ENCODE peak calls at places on chromosomes 12 and 14, in five cellular contexts. One of them, this sample, is unnamed.

GRCh38 chr12:67661311-67662011 is 12.9 kb downstream of the DYRK2 start:
- DNase-seq in breast epithelium: no peak
- DNase-seq in mammary epithelial cell: peak; percentile 65
- DNase-seq in mucosa of descending colon: no peak
- DNase-seq in heart left ventricle: no peak
- DNase-seq in this sample: no peak

GRCh38 chr12:132437252-132438138 is 52.5 kb upstream of the FBRSL1 start:
- DNase-seq in breast epithelium: no peak
- DNase-seq in mammary epithelial cell: no peak
- DNase-seq in mucosa of descending colon: peak; percentile 47
- DNase-seq in heart left ventricle: no peak
- DNase-seq in this sample: no peak

GRCh38 chr12:22672951-22673350 is 48.0 kb downstream of the ETNK1 start:
- DNase-seq in breast epithelium: no peak
- DNase-seq in mammary epithelial cell: peak; percentile 3
- DNase-seq in mucosa of descending colon: no peak
- DNase-seq in heart left ventricle: no peak
- DNase-seq in this sample: no peak

GRCh38 chr12:98397323-98398105 is 117.9 kb upstream of the TMPO start:
- DNase-seq in breast epithelium: peak; percentile 79
- DNase-seq in mammary epithelial cell: peak; percentile 64
- DNase-seq in mucosa of descending colon: peak; percentile 76
- DNase-seq in heart left ventricle: peak; percentile 76
- DNase-seq in this sample: peak; percentile 52

GRCh38 chr12:116302200-116303075 is 24.9 kb upstream of the MED13L start:
- DNase-seq in breast epithelium: no peak
- DNase-seq in mammary epithelial cell: no peak
- DNase-seq in mucosa of descending colon: no peak
- DNase-seq in heart left ventricle: no peak
- DNase-seq in this sample: no peak

GRCh38 chr14:100540926-100541620 is 46.1 kb downstream of the BEGAIN start:
- DNase-seq in breast epithelium: no peak
- DNase-seq in mammary epithelial cell: no peak
- DNase-seq in mucosa of descending colon: peak; percentile 35
- DNase-seq in heart left ventricle: no peak
- DNase-seq in this sample: no peak

GRCh38 chr14:50377671-50378070 is 19.0 kb downstream of the CDKL1 start:
- DNase-seq in breast epithelium: no peak
- DNase-seq in mammary epithelial cell: no peak
- DNase-seq in mucosa of descending colon: no peak
- DNase-seq in heart left ventricle: no peak
- DNase-seq in this sample: no peak

GRCh38 chr12:31317471-31318397 is 8.2 kb downstream of the SINHCAF start:
- DNase-seq in breast epithelium: no peak
- DNase-seq in mammary epithelial cell: peak; percentile 33
- DNase-seq in mucosa of descending colon: no peak
- DNase-seq in heart left ventricle: no peak
- DNase-seq in this sample: no peak

GRCh38 chr12:2261708-2262107 is 208.9 kb downstream of the CACNA1C start:
- DNase-seq in breast epithelium: no peak
- DNase-seq in mammary epithelial cell: no peak
- DNase-seq in mucosa of descending colon: no peak
- DNase-seq in heart left ventricle: no peak
- DNase-seq in this sample: no peak

GRCh38 chr12:72089678-72090077 is 151.0 kb downstream of the TPH2 start:
- DNase-seq in breast epithelium: no peak
- DNase-seq in mammary epithelial cell: no peak
- DNase-seq in mucosa of descending colon: no peak
- DNase-seq in heart left ventricle: no peak
- DNase-seq in this sample: no peak

GRCh38 chr12:85874064-85874463 is at the start of gene NTS:
- DNase-seq in breast epithelium: no peak
- DNase-seq in mammary epithelial cell: no peak
- DNase-seq in mucosa of descending colon: no peak
- DNase-seq in heart left ventricle: no peak
- DNase-seq in this sample: no peak

GRCh38 chr12:49089831-49090773 is 4.5 kb downstream of the DHH start:
- DNase-seq in breast epithelium: no peak
- DNase-seq in mammary epithelial cell: peak; percentile 42
- DNase-seq in mucosa of descending colon: no peak
- DNase-seq in heart left ventricle: peak; percentile 37
- DNase-seq in this sample: no peak

GRCh38 chr12:94180558-94181296 is 32.4 kb downstream of the PLXNC1 start:
- DNase-seq in breast epithelium: no peak
- DNase-seq in mammary epithelial cell: peak; percentile 69
- DNase-seq in mucosa of descending colon: no peak
- DNase-seq in heart left ventricle: no peak
- DNase-seq in this sample: no peak

GRCh38 chr14:77867476-77867875 is 67.6 kb downstream of the ADCK1 start:
- DNase-seq in breast epithelium: no peak
- DNase-seq in mammary epithelial cell: no peak
- DNase-seq in mucosa of descending colon: no peak
- DNase-seq in heart left ventricle: no peak
- DNase-seq in this sample: no peak

GRCh38 chr12:8154526-8154925 is 2.3 kb upstream of the ZNF705A start:
- DNase-seq in breast epithelium: no peak
- DNase-seq in mammary epithelial cell: no peak
- DNase-seq in mucosa of descending colon: no peak
- DNase-seq in heart left ventricle: no peak
- DNase-seq in this sample: no peak

DNA sequence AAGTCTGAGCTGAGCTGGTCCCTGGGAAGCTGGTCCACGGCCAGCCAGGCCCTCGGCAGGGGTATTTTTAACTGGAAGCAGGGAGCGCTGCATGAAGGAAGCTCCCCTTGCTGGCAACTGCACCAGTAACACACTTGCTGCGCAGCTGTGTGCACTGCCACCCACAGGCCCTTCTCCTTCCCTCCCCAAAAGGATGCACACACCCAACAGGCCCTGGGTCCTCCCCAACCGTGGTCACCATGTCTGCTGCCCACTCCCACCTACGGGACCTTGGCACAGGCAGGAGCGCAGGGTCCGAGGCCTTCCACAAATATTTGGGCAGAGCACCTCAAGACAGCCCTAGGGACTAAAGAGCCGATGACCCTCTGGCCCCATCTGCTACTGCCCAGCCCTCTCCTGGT is 157.0 kb upstream of the PRMT8 start:
- DNase-seq in breast epithelium: no peak
- DNase-seq in mammary epithelial cell: no peak
- DNase-seq in mucosa of descending colon: no peak
- DNase-seq in heart left ventricle: peak; percentile 52
- DNase-seq in this sample: no peak
- TF ChIP-seq CTCF in breast epithelium: no peak
- TF ChIP-seq CTCF in mammary epithelial cell: no peak
- TF ChIP-seq CTCF in mucosa of descending colon: no peak
- TF ChIP-seq CTCF in heart left ventricle: no peak
- TF ChIP-seq CTCF in this sample: no peak

GRCh38 chr14:103110681-103111296 is 12.5 kb upstream of the TNFAIP2 start:
- DNase-seq in breast epithelium: no peak
- DNase-seq in mammary epithelial cell: no peak
- DNase-seq in mucosa of descending colon: no peak
- DNase-seq in heart left ventricle: no peak
- DNase-seq in this sample: peak; percentile 67
- H3K4me1 ChIP-seq in breast epithelium: peaks cover 15% of the 10 kb centered on the region
- H3K4me1 ChIP-seq in mammary epithelial cell: no peaks in the 10 kb centered on the region
- H3K4me1 ChIP-seq in mucosa of descending colon: peaks cover 15% of the 10 kb centered on the region
- H3K4me1 ChIP-seq in heart left ventricle: peaks cover 19% of the 10 kb centered on the region
- H3K4me1 ChIP-seq in this sample: peaks cover 35% of the 10 kb centered on the region

DNA sequence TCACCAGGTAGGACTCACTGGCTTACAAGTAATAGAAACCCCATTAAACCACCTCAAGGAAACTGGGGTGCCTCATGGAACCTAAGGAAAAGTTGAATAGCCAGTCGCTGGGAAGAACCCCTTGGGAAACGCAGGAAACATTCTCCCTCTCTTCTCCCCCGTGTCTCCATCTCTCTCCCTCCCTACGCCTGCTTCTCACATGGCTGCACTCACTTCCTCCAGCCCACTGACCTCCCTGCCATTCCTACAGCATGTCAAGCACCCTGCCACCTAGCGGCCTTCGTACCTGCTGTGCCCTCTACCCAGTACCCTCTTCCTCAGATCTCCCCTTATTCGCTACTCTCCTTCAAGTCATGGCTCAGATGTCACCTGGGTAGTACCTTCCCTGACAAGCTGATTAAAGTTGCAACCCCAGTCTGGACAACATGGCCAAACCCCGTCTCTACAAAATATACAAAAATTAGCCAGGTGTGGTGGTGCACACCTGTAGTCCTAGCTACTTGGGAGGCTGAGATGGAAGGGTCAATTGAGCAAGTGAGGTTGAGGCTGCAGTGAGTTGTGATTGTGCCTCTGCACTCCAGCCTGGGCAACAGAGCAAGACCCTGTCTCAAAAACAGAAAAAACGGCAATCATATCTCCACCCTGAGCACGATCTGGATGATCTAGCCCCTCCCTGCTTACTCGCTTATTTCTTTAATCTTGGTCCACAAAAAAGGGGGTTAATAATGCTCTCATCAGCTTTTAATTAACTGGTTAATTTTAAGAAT is 6.4 kb upstream of the DTX1 start:
- DNase-seq in breast epithelium: no peak
- DNase-seq in mammary epithelial cell: no peak
- DNase-seq in mucosa of descending colon: no peak
- DNase-seq in heart left ventricle: no peak
- DNase-seq in this sample: no peak
- TF ChIP-seq CTCF in breast epithelium: no peak
- TF ChIP-seq CTCF in mammary epithelial cell: no peak
- TF ChIP-seq CTCF in mucosa of descending colon: no peak
- TF ChIP-seq CTCF in heart left ventricle: no peak
- TF ChIP-seq CTCF in this sample: no peak

GRCh38 chr12:120247621-120248030 is 17.9 kb downstream of the PXN start:
- DNase-seq in breast epithelium: no peak
- DNase-seq in mammary epithelial cell: peak; percentile 73
- DNase-seq in mucosa of descending colon: no peak
- DNase-seq in heart left ventricle: no peak
- DNase-seq in this sample: no peak

GRCh38 chr12:120249266-120249874 is 16.2 kb downstream of the PXN start:
- DNase-seq in breast epithelium: no peak
- DNase-seq in mammary epithelial cell: no peak
- DNase-seq in mucosa of descending colon: no peak
- DNase-seq in heart left ventricle: no peak
- DNase-seq in this sample: no peak

GRCh38 chr12:120242971-120243699 is 22.4 kb downstream of the PXN start:
- DNase-seq in breast epithelium: no peak
- DNase-seq in mammary epithelial cell: no peak
- DNase-seq in mucosa of descending colon: no peak
- DNase-seq in heart left ventricle: no peak
- DNase-seq in this sample: no peak

GRCh38 chr12:120249875-120250795 is 15.4 kb downstream of the PXN start:
- DNase-seq in breast epithelium: no peak
- DNase-seq in mammary epithelial cell: no peak
- DNase-seq in mucosa of descending colon: peak; percentile 65
- DNase-seq in heart left ventricle: peak; percentile 84
- DNase-seq in this sample: peak; percentile 70

GRCh38 chr12:120247183-120247582 is 18.3 kb downstream of the PXN start:
- DNase-seq in breast epithelium: no peak
- DNase-seq in mammary epithelial cell: no peak
- DNase-seq in mucosa of descending colon: no peak
- DNase-seq in heart left ventricle: no peak
- DNase-seq in this sample: no peak
- H3K4me1 ChIP-seq in breast epithelium: peaks cover 12% of the 10 kb centered on the region
- H3K4me1 ChIP-seq in mammary epithelial cell: peaks cover 80% of the 10 kb centered on the region
- H3K4me1 ChIP-seq in mucosa of descending colon: peaks cover 17% of the 10 kb centered on the region
- H3K4me1 ChIP-seq in heart left ventricle: peaks cover 86% of the 10 kb centered on the region
- H3K4me1 ChIP-seq in this sample: peaks cover 76% of the 10 kb centered on the region

DNA sequence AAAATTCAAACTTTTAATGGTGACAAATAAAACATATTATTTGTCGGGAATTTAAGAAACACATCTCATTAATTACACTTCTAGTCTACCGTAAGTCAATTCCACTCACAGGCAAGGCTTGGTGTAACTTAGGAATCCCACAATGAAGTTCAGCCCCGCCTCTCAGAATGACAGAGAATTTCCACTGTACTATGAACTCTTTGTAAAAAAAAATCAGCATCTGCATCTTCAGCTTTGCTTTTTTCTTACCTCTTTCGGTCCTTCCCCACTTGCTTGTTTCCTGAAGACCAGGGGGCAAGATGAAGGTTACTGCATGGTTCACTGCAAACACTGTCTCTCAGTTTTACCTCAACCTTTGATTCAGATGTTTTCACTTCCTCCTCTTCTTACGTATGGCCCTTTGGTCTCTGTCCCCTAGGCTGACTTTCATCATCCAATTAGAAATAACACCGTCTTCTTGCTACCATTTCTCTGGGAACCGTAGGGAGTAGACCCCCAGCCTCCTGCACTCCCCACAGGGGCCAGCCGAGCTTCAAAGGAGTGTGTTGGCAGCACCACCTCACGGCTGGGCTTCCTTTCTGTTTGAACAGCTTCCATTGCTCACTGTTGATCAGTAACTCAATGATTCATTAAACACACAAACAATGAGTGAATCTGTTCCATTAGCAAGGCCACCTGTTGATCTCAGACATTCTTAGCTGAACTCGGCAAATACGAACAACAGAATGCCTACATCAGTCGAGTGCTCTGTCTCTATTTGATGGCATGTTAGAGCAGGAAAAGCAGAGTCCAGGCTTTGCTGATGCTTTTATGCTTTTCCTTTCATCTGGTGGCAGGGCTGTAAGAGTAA is 343.0 kb downstream of the BMP4 start:
- DNase-seq in breast epithelium: no peak
- DNase-seq in mammary epithelial cell: peak; percentile 29
- DNase-seq in mucosa of descending colon: no peak
- DNase-seq in heart left ventricle: no peak
- DNase-seq in this sample: no peak
- TF ChIP-seq CTCF in breast epithelium: no peak
- TF ChIP-seq CTCF in mammary epithelial cell: no peak
- TF ChIP-seq CTCF in mucosa of descending colon: no peak
- TF ChIP-seq CTCF in heart left ventricle: no peak
- TF ChIP-seq CTCF in this sample: no peak